ENCODE peak calls at places on chromosome 7, in eight cellular contexts. G is lung; D is cardiac fibroblast; A is fibroblast of pulmonary artery; B is fibroblast of the aortic adventitia; S is stomach; N is CD8-positive, alpha-beta T cell; R is right lobe of liver. M is an unnamed sample.
A peak's percentile ranks its signal among the peaks of the same experiment; 100 is the strongest.

GRCh38 chr7:55172161-55172560 is 153.3 kb downstream of the EGFR start:
- DNase-seq in G (no peak), D (no peak), A (no peak), B (no peak), S (no peak), N (no peak), R (no peak), M (no peak)

GRCh38 chr7:83105948-83106347 is 56.7 kb downstream of the PCLO start:
- DNase-seq in G (no peak), D (no peak), A (no peak), B (no peak), S (no peak), N (no peak), R (no peak), M (no peak)

GRCh38 chr7:121940907-121941306 is 67.9 kb downstream of the PTPRZ1 start:
- DNase-seq in G (no peak), D (no peak), A (no peak), B (no peak), S (no peak), N (no peak), R (no peak), M (no peak)

GRCh38 chr7:90771281-90771680 is 175.2 kb downstream of the CDK14 start:
- DNase-seq in G (no peak), D (no peak), A (peak; percentile 44), B (peak; percentile 36), S (no peak), N (no peak), R (no peak), M (peak; percentile 63)

GRCh38 chr7:73828107-73828803 is 2.5 kb upstream of the CLDN4 start:
- DNase-seq in G (no peak), D (peak; percentile 27), A (peak; percentile 37), B (peak; percentile 69), S (peak; percentile 63), N (no peak), R (no peak), M (peak; percentile 61)

GRCh38 chr7:134427896-134428295 is 31.0 kb downstream of the AKR1B1 start:
- DNase-seq in G (no peak), D (no peak), A (no peak), B (no peak), S (no peak), N (no peak), R (no peak), M (no peak)

GRCh38 chr7:4700577-4701235 is 18.6 kb downstream of the FOXK1 start:
- DNase-seq in G (no peak), D (peak; percentile 96), A (peak; percentile 99), B (peak; percentile 91), S (no peak), N (no peak), R (no peak), M (peak; percentile 97)

GRCh38 chr7:47580811-47581331 is 1.0 kb downstream of the TNS3 start:
- DNase-seq in G (no peak), D (no peak), A (no peak), B (peak; percentile 32), S (no peak), N (no peak), R (no peak), M (no peak)

GRCh38 chr7:150373049-150373801 is 4.6 kb downstream of the REPIN1 start:
- DNase-seq in G (no peak), D (no peak), A (no peak), B (no peak), S (peak; percentile 52), N (no peak), R (no peak), M (no peak)

GRCh38 chr7:98418636-98419315 is 17.9 kb upstream of the BAIAP2L1 start:
- DNase-seq in G (peak; percentile 57), D (peak; percentile 91), A (peak; percentile 93), B (peak; percentile 94), S (peak; percentile 84), N (no peak), R (peak; percentile 93), M (peak; percentile 98)

GRCh38 chr7:21617916-21618390 is 75.1 kb downstream of the DNAH11 start:
- DNase-seq in G (peak; percentile 77), D (peak; percentile 52), A (peak; percentile 95), B (peak; percentile 91), S (no peak), N (no peak), R (peak; percentile 93), M (peak; percentile 74)

GRCh38 chr7:131074043-131074442 is 253.6 kb upstream of the MKLN1 start:
- DNase-seq in G (no peak), D (no peak), A (no peak), B (no peak), S (no peak), N (no peak), R (no peak), M (peak; percentile 37)

GRCh38 chr7:131068604-131069021 is 259.1 kb upstream of the MKLN1 start:
- DNase-seq in G (no peak), D (peak; percentile 39), A (peak; percentile 39), B (peak; percentile 51), S (no peak), N (no peak), R (no peak), M (peak; percentile 50)

GRCh38 chr7:131072505-131073091 is 255.1 kb upstream of the MKLN1 start:
- DNase-seq in G (no peak), D (peak; percentile 58), A (peak; percentile 54), B (peak; percentile 68), S (no peak), N (no peak), R (no peak), M (peak; percentile 51)

GRCh38 chr7:131074585-131074984 is 253.1 kb upstream of the MKLN1 start:
- DNase-seq in G (no peak), D (no peak), A (no peak), B (no peak), S (no peak), N (no peak), R (no peak), M (no peak)

GRCh38 chr7:131071786-131072504 is 255.7 kb upstream of the MKLN1 start:
- DNase-seq in G (peak; percentile 57), D (peak; percentile 90), A (peak; percentile 91), B (peak; percentile 98), S (peak; percentile 39), N (no peak), R (peak; percentile 80), M (peak; percentile 94)
- TF ChIP-seq CTCF in G (no peak), D (peak; percentile 26), A (peak; percentile 40), B (peak; percentile 39), S (no peak), N (peak; percentile 50), R (peak; percentile 51), M (peak; percentile 24)

GRCh38 chr7:132402096-132402495 is 174.2 kb downstream of the PLXNA4 start:
- DNase-seq in G (no peak), D (no peak), A (no peak), B (no peak), S (no peak), N (no peak), R (no peak), M (no peak)
- H3K4me3 ChIP-seq in G (no peak overlapping the region), D (no peak overlapping the region), A (no peak overlapping the region), B (no peak overlapping the region), S (no peak overlapping the region), N (no peak overlapping the region), R (no peak overlapping the region), M (no peak overlapping the region)

GRCh38 chr7:37493123-37493522 is 44.5 kb upstream of the ELMO1 start:
- DNase-seq in G (no peak), D (no peak), A (no peak), B (no peak), S (no peak), N (no peak), R (no peak), M (no peak)

GRCh38 chr7:37493810-37494209 is 45.1 kb upstream of the ELMO1 start:
- DNase-seq in G (no peak), D (no peak), A (no peak), B (no peak), S (no peak), N (no peak), R (no peak), M (no peak)

GRCh38 chr7:37494940-37495339 is 46.3 kb upstream of the ELMO1 start:
- DNase-seq in G (no peak), D (no peak), A (no peak), B (no peak), S (no peak), N (no peak), R (no peak), M (no peak)

GRCh38 chr7:37489703-37490102 is 41.0 kb upstream of the ELMO1 start:
- DNase-seq in G (no peak), D (no peak), A (no peak), B (no peak), S (no peak), N (no peak), R (no peak), M (no peak)

GRCh38 chr7:37491919-37492694 is 43.4 kb upstream of the ELMO1 start:
- DNase-seq in G (no peak), D (no peak), A (no peak), B (no peak), S (no peak), N (no peak), R (no peak), M (no peak)
- TF ChIP-seq CTCF in G (no peak), D (no peak), A (no peak), B (no peak), S (no peak), N (no peak), R (no peak), M (no peak)

GRCh38 chr7:46357290-46357689 is 436.2 kb upstream of the IGFBP3 start:
- DNase-seq in G (no peak), D (no peak), A (no peak), B (no peak), S (no peak), N (no peak), R (no peak), M (no peak)

GRCh38 chr7:46363688-46364087 is 442.6 kb upstream of the IGFBP3 start:
- DNase-seq in G (no peak), D (no peak), A (no peak), B (no peak), S (no peak), N (no peak), R (peak; percentile 79), M (no peak)

GRCh38 chr7:46357851-46358250 is 436.8 kb upstream of the IGFBP3 start:
- DNase-seq in G (no peak), D (no peak), A (no peak), B (no peak), S (no peak), N (no peak), R (no peak), M (no peak)

GRCh38 chr7:46360811-46361210 is 439.7 kb upstream of the IGFBP3 start:
- DNase-seq in G (no peak), D (no peak), A (no peak), B (no peak), S (no peak), N (no peak), R (no peak), M (no peak)

GRCh38 chr7:46360255-46360654 is 439.2 kb upstream of the IGFBP3 start:
- DNase-seq in G (no peak), D (no peak), A (no peak), B (no peak), S (no peak), N (no peak), R (no peak), M (no peak)
- H3K4me3 ChIP-seq in G (no peak overlapping the region), D (no peak overlapping the region), A (no peak overlapping the region), B (no peak overlapping the region), S (no peak overlapping the region), N (no peak overlapping the region), R (no peak overlapping the region), M (no peak overlapping the region)

GRCh38 chr7:68187549-68187948 is 1190.9 kb downstream of the TYW1 start:
- DNase-seq in G (no peak), D (no peak), A (no peak), B (no peak), S (no peak), N (no peak), R (no peak), M (no peak)

GRCh38 chr7:68186072-68186471 is 1189.4 kb downstream of the TYW1 start:
- DNase-seq in G (no peak), D (no peak), A (no peak), B (no peak), S (no peak), N (no peak), R (no peak), M (no peak)

GRCh38 chr7:68185641-68186040 is 1189.0 kb downstream of the TYW1 start:
- DNase-seq in G (no peak), D (no peak), A (no peak), B (no peak), S (no peak), N (no peak), R (no peak), M (no peak)
- TF ChIP-seq CTCF in G (no peak), D (no peak), A (no peak), B (no peak), S (no peak), N (no peak), R (no peak), M (no peak)